ENCODE peak calls at places on chromosome 2, in four cellular contexts. One of them, this sample, is unnamed.

GRCh38 chr2:197152451-197153228 is 157.9 kb downstream of the ANKRD44 start:
- DNase-seq in D341Med: no peak
- DNase-seq in GM12892: no peak
- DNase-seq in adrenal gland: no peak
- DNase-seq in this sample: no peak

GRCh38 chr2:236802862-236803261 is 233.2 kb downstream of the ACKR3 start:
- DNase-seq in D341Med: no peak
- DNase-seq in adrenal gland: no peak
- DNase-seq in GM12892: no peak
- DNase-seq in this sample: no peak

GRCh38 chr2:30237346-30238142 is 6.2 kb downstream of the LBH start:
- DNase-seq in D341Med: no peak
- DNase-seq in adrenal gland: no peak
- DNase-seq in GM12892: no peak
- DNase-seq in this sample: no peak

GRCh38 chr2:128796321-128796720 is 477.7 kb upstream of the HS6ST1 start:
- DNase-seq in D341Med: no peak
- DNase-seq in GM12892: no peak
- DNase-seq in adrenal gland: peak; percentile 13
- DNase-seq in this sample: no peak

GRCh38 chr2:128628206-128628605 is 309.5 kb upstream of the HS6ST1 start:
- DNase-seq in adrenal gland: no peak
- DNase-seq in GM12892: no peak
- DNase-seq in D341Med: no peak
- DNase-seq in this sample: peak; percentile 11

GRCh38 chr2:44286119-44286883 is 11.0 kb downstream of the SLC3A1 start:
- DNase-seq in D341Med: no peak
- DNase-seq in adrenal gland: no peak
- DNase-seq in GM12892: no peak
- DNase-seq in this sample: no peak

GRCh38 chr2:36407403-36407802 is 51.8 kb downstream of the CRIM1 start:
- DNase-seq in GM12892: no peak
- DNase-seq in D341Med: no peak
- DNase-seq in adrenal gland: no peak
- DNase-seq in this sample: no peak

GRCh38 chr2:1772868-1773267 is 28.6 kb upstream of the PXDN start:
- DNase-seq in D341Med: no peak
- DNase-seq in adrenal gland: no peak
- DNase-seq in GM12892: no peak
- DNase-seq in this sample: no peak

GRCh38 chr2:111622859-111623258 is 261.1 kb downstream of the ANAPC1 start:
- DNase-seq in GM12892: no peak
- DNase-seq in adrenal gland: no peak
- DNase-seq in D341Med: no peak
- DNase-seq in this sample: no peak

GRCh38 chr2:225458431-225459117 is 59.1 kb downstream of the NYAP2 start:
- DNase-seq in D341Med: no peak
- DNase-seq in GM12892: no peak
- DNase-seq in adrenal gland: no peak
- DNase-seq in this sample: no peak

GRCh38 chr2:109379507-109379906 is 234.3 kb downstream of the SEPTIN10 start:
- DNase-seq in adrenal gland: no peak
- DNase-seq in D341Med: no peak
- DNase-seq in GM12892: no peak
- DNase-seq in this sample: no peak

GRCh38 chr2:121866789-121867188 is 111.3 kb downstream of the TSN start:
- DNase-seq in adrenal gland: no peak
- DNase-seq in GM12892: no peak
- DNase-seq in D341Med: no peak
- DNase-seq in this sample: no peak

GRCh38 chr2:62216616-62217015 is 20.7 kb downstream of the B3GNT2 start:
- DNase-seq in D341Med: no peak
- DNase-seq in adrenal gland: peak; percentile 66
- DNase-seq in GM12892: no peak
- DNase-seq in this sample: no peak

GRCh38 chr2:165070089-165070488 is 114.8 kb upstream of the SLC38A11 start:
- DNase-seq in GM12892: no peak
- DNase-seq in adrenal gland: no peak
- DNase-seq in D341Med: no peak
- DNase-seq in this sample: peak; percentile 32

GRCh38 chr2:203782262-203782976 is 76.0 kb downstream of the CD28 start:
- DNase-seq in adrenal gland: peak; percentile 50
- DNase-seq in GM12892: peak; percentile 24
- DNase-seq in D341Med: peak; percentile 66
- DNase-seq in this sample: peak; percentile 41